ENCODE peak calls at places on chromosome 15, in eight cellular contexts. K, T, X, R, F, O, A and Z are unnamed samples.

GRCh38 chr15:87672309-87672897 is 584.1 kb downstream of the NTRK3 start:
- DNase-seq in K (no peak), T (peak; percentile 13), X (peak; percentile 32), R (peak; percentile 6), F (no peak), O (no peak), A (no peak), Z (no peak)

GRCh38 chr15:30882861-30883433 is 20.8 kb upstream of the FAN1 start:
- DNase-seq in K (no peak), T (no peak), X (no peak), R (no peak), F (no peak), O (no peak), A (no peak), Z (no peak)

GRCh38 chr15:73212424-73212823 is 156.3 kb downstream of the HCN4 start:
- DNase-seq in K (no peak), T (no peak), X (no peak), R (no peak), F (no peak), O (no peak), A (no peak), Z (no peak)

GRCh38 chr15:87881001-87881400 is 375.5 kb downstream of the NTRK3 start:
- DNase-seq in K (no peak), T (no peak), X (no peak), R (no peak), F (no peak), O (no peak), A (no peak), Z (no peak)

GRCh38 chr15:85458764-85459163 is 78.4 kb downstream of the AKAP13 start:
- DNase-seq in K (no peak), T (no peak), X (no peak), R (no peak), F (no peak), O (no peak), A (no peak), Z (no peak)

GRCh38 chr15:78234515-78235040 is at the start of gene ACSBG1:
- DNase-seq in K (no peak), T (no peak), X (no peak), R (no peak), F (peak; percentile 47), O (no peak), A (no peak), Z (no peak)

GRCh38 chr15:85479071-85479647 is 98.8 kb downstream of the AKAP13 start:
- DNase-seq in K (no peak), T (no peak), X (no peak), R (no peak), F (no peak), O (no peak), A (no peak), Z (no peak)

GRCh38 chr15:27977656-27978055 is 121.5 kb downstream of the OCA2 start:
- DNase-seq in K (no peak), T (no peak), X (no peak), R (no peak), F (no peak), O (no peak), A (no peak), Z (no peak)

GRCh38 chr15:96276438-96277210 is 53.9 kb upstream of the NR2F2 start:
- DNase-seq in K (no peak), T (no peak), X (no peak), R (no peak), F (no peak), O (no peak), A (no peak), Z (no peak)

GRCh38 chr15:90300988-90301715 is 35.7 kb downstream of the NGRN start:
- DNase-seq in K (no peak), T (peak; percentile 75), X (peak; percentile 60), R (peak; percentile 35), F (peak; percentile 76), O (peak; percentile 88), A (no peak), Z (peak; percentile 80)

GRCh38 chr15:57892181-57892580 is 173.3 kb downstream of the ALDH1A2 start:
- DNase-seq in K (no peak), T (no peak), X (no peak), R (no peak), F (no peak), O (no peak), A (no peak), Z (no peak)

GRCh38 chr15:63465104-63465503 is 39.3 kb upstream of the USP3 start:
- DNase-seq in K (no peak), T (no peak), X (no peak), R (no peak), F (no peak), O (no peak), A (no peak), Z (no peak)

DNA sequence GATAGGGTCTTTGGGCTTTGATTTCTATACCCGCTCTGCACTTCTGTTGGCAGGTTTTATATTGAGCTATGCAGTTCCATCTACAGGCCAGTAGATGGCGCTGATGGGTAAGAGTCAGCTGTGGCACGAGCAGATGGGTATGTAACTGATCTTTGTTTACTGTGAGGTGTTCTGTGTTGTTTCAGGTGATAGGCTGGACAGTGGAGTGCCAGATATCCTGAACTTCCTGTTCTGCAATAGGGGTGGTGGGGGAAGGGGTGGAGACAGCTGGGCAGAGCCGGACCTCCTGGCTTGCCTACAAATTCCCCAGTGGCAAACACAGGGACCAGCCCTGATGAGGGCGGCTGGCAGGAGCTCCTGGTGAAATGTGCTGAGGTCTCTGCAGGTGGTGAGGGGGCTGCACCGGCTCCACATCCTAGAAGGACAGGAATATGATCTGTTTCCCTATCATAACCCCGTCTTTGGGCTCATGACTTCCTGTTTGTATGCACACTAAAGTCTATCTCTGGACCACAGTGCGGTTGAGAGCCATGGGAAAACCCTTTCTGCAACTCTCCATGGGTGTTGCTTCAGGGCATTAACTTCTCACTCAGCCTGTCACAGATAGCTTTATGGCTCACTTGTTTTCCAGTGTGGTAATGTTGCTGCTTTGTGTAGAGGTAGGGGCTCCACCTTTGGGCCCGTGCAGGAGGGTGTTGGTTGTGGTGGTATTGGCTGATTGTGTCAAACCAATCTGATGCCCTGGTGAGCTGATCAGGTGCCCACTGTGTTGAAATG is 13.4 kb upstream of the FAM98B start:
- DNase-seq in K (no peak), T (no peak), X (peak; percentile 69), R (no peak), F (no peak), O (peak; percentile 82), A (peak; percentile 61), Z (peak; percentile 84)
- H3K4me3 ChIP-seq in K (no peak overlapping the region), T (no peak overlapping the region), X (no peak overlapping the region), R (no peak overlapping the region), F (no peak overlapping the region), O (no peak overlapping the region), A (no peak overlapping the region), Z (no peak overlapping the region)

GRCh38 chr15:61103026-61103425 is 126.1 kb downstream of the RORA start:
- DNase-seq in K (no peak), T (no peak), X (no peak), R (no peak), F (no peak), O (no peak), A (no peak), Z (no peak)

GRCh38 chr15:61102281-61102680 is 126.8 kb downstream of the RORA start:
- DNase-seq in K (no peak), T (no peak), X (no peak), R (no peak), F (no peak), O (no peak), A (no peak), Z (no peak)

GRCh38 chr15:61106886-61107285 is 122.2 kb downstream of the RORA start:
- DNase-seq in K (no peak), T (no peak), X (no peak), R (no peak), F (no peak), O (no peak), A (no peak), Z (no peak)

GRCh38 chr15:61101543-61101942 is 127.6 kb downstream of the RORA start:
- DNase-seq in K (no peak), T (no peak), X (no peak), R (no peak), F (no peak), O (no peak), A (no peak), Z (no peak)

DNA sequence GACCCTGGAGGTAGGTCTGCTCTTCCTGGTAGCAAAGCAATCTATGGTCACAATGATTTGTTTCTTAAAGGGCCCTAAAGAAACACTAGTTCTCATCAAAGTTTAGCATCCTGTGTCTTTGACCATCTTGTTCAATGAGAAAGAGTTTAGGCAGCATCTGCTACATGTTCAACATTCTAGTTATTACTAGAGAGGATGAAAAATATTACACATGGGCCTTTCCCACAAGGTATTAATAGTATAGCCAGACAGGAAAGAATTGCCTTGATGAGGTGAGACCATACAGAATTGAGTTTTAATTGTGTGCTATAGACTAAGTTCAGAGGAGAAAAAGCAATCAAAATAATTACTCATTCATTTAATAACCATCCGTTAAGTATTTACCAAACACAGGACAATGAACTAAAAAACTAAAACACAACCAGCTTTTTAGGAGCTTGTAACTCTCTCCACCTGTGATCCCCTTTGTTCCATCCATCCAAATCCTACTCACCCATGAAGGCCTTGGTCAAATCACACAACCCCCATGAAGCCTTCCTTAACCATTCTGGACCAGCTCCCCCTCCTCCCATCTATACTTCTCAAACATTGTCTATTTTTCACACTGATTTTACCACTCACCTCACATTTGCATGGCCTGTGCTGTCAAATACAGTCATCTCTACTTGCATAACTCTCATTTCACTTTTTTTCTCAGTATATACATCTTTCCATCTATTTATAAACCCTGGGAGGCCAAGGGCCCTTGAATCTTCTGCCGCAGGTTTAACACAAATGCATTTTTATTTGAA is 122.9 kb downstream of the RORA start:
- DNase-seq in K (no peak), T (no peak), X (no peak), R (no peak), F (no peak), O (no peak), A (no peak), Z (peak; percentile 19)
- H3K4me3 ChIP-seq in K (no peak overlapping the region), T (no peak overlapping the region), X (no peak overlapping the region), R (no peak overlapping the region), F (no peak overlapping the region), O (no peak overlapping the region), A (no peak overlapping the region), Z (no peak overlapping the region)

GRCh38 chr15:48896775-48897143 is 18.8 kb downstream of the EID1 start:
- DNase-seq in K (no peak), T (no peak), X (no peak), R (no peak), F (no peak), O (no peak), A (no peak), Z (no peak)
- H3K4me3 ChIP-seq in K (peak overlapping the region; percentile 62), T (peak overlapping the region; percentile 27), X (no peak overlapping the region), R (peak overlapping the region; percentile 45), F (peak overlapping the region; percentile 19), O (no peak overlapping the region), A (peak overlapping the region; percentile 39), Z (no peak overlapping the region)

GRCh38 chr15:41230345-41230649 is 260 bp downstream of the EXD1 start:
- DNase-seq in K (no peak), T (no peak), X (no peak), R (no peak), F (no peak), O (no peak), A (no peak), Z (no peak)
- H3K4me3 ChIP-seq in K (peak overlapping the region; percentile 90), T (peak overlapping the region; percentile 81), X (peak overlapping the region; percentile 37), R (peak overlapping the region; percentile 86), F (peak overlapping the region; percentile 78), O (no peak overlapping the region), A (peak overlapping the region; percentile 79), Z (peak overlapping the region; percentile 62)